ENCODE peak calls at places on chromosomes 13 and 19, in ten cellular contexts. I, J, T, L, Z, N, F, C, G and D are unnamed samples.

GRCh38 chr19:12789098-12789903 is 2.0 kb upstream of the JUNB start:
- DNase-seq in L (no peak), C (no peak), F (peak; percentile 42), J (no peak), N (no peak), T (peak; percentile 31), I (no peak), Z (no peak), G (peak; percentile 60), D (no peak)

GRCh38 chr13:20291675-20292074 is 59.6 kb upstream of the GJB6 start:
- DNase-seq in C (no peak), N (no peak), G (no peak), I (no peak), J (no peak), T (no peak), Z (no peak), L (no peak), F (no peak), D (no peak)

GRCh38 chr13:75384881-75385707 is 96.9 kb downstream of the TBC1D4 start:
- DNase-seq in N (no peak), J (no peak), C (no peak), L (no peak), I (no peak), T (no peak), G (no peak), F (no peak), Z (no peak), D (no peak)

GRCh38 chr13:41842029-41842428 is 118.9 kb downstream of the VWA8 start:
- DNase-seq in L (no peak), I (no peak), N (no peak), G (no peak), Z (no peak), J (no peak), T (no peak), C (no peak), F (no peak), D (no peak)

GRCh38 chr19:54364775-54365257 is at the start of gene LAIR1:
- DNase-seq in I (no peak), C (no peak), L (no peak), N (peak; percentile 63), G (peak; percentile 69), J (no peak), Z (peak; percentile 74), F (no peak), T (peak; percentile 36), D (peak; percentile 93)

GRCh38 chr19:34504809-34505291 is 23.3 kb downstream of the WTIP start:
- DNase-seq in C (no peak), I (peak; percentile 16), Z (no peak), F (no peak), G (no peak), T (no peak), L (no peak), N (no peak), J (no peak), D (no peak)

GRCh38 chr19:42193294-42193693 is 24.2 kb downstream of the DEDD2 start:
- DNase-seq in C (no peak), Z (no peak), I (no peak), G (no peak), J (no peak), T (no peak), F (no peak), L (no peak), N (no peak), D (no peak)

GRCh38 chr13:66794340-66795031 is 435.6 kb downstream of the PCDH9 start:
- DNase-seq in N (no peak), T (no peak), Z (no peak), C (no peak), F (no peak), L (no peak), G (no peak), J (no peak), I (no peak), D (no peak)